ENCODE peak calls at places on chromosomes 13 and 19, in eight cellular contexts. I, L, R, T, F, K, V and J are unnamed samples.

GRCh38 chr13:60577761-60578160 is 180.7 kb downstream of the TDRD3 start:
- DNase-seq in I (no peak), L (no peak), R (no peak), T (no peak), F (no peak), K (no peak), V (no peak), J (no peak)

GRCh38 chr13:39765801-39766463 is 110.5 kb downstream of the COG6 start:
- DNase-seq in I (peak), L (peak), R (peak), T (no peak), F (peak), K (peak), V (no peak), J (no peak)

GRCh38 chr13:33281951-33282595 is 3.5 kb downstream of the STARD13 start:
- DNase-seq in I (peak), L (no peak), R (no peak), T (no peak), F (peak), K (no peak), V (no peak), J (no peak)

GRCh38 chr13:28611654-28612131 is 47.2 kb upstream of the POMP start:
- DNase-seq in I (no peak), L (no peak), R (no peak), T (no peak), F (peak), K (no peak), V (no peak), J (no peak)

GRCh38 chr13:51050021-51050886 is 60.8 kb downstream of the C13orf42 start:
- DNase-seq in I (no peak), L (no peak), R (no peak), T (peak), F (no peak), K (no peak), V (no peak), J (no peak)

GRCh38 chr19:18507727-18508440 is 14.0 kb downstream of the ELL start:
- DNase-seq in I (no peak), L (no peak), R (no peak), T (no peak), F (peak), K (peak), V (no peak), J (no peak)

GRCh38 chr19:4597278-4597974 is 37.9 kb upstream of the SEMA6B start:
- DNase-seq in I (no peak), L (no peak), R (peak), T (no peak), F (no peak), K (no peak), V (no peak), J (peak)

GRCh38 chr13:102972191-102972590 is 94.0 kb downstream of the SLC10A2 start:
- DNase-seq in I (no peak), L (no peak), R (no peak), T (no peak), F (peak), K (no peak), V (no peak), J (no peak)

GRCh38 chr19:5935473-5936307 is 21.6 kb downstream of the CAPS start:
- DNase-seq in I (no peak), L (no peak), R (no peak), T (no peak), F (peak), K (no peak), V (no peak), J (no peak)

GRCh38 chr19:48625891-48626327 is 6.6 kb downstream of the SPHK2 start:
- DNase-seq in I (no peak), L (no peak), R (no peak), T (no peak), F (no peak), K (no peak), V (no peak), J (no peak)

GRCh38 chr13:105569816-105570215 is 965.6 kb downstream of the EFNB2 start:
- DNase-seq in I (no peak), L (no peak), R (no peak), T (no peak), F (no peak), K (no peak), V (no peak), J (no peak)

GRCh38 chr13:97879646-97880297 is 73.7 kb upstream of the IPO5 start:
- DNase-seq in I (peak), L (no peak), R (no peak), T (peak), F (peak), K (no peak), V (no peak), J (no peak)

GRCh38 chr13:94416454-94417080 is 62.9 kb downstream of the DCT start:
- DNase-seq in I (peak), L (peak), R (peak), T (no peak), F (no peak), K (no peak), V (no peak), J (no peak)

GRCh38 chr13:97288486-97288900 is 66.4 kb downstream of the MBNL2 start:
- DNase-seq in I (no peak), L (no peak), R (no peak), T (no peak), F (no peak), K (no peak), V (no peak), J (no peak)

GRCh38 chr19:15293751-15294505 is 38.4 kb downstream of the BRD4 start:
- DNase-seq in I (peak), L (no peak), R (no peak), T (peak), F (peak), K (no peak), V (no peak), J (no peak)

GRCh38 chr19:29843180-29844051 is 31.6 kb downstream of the CCNE1 start:
- DNase-seq in I (no peak), L (no peak), R (peak), T (no peak), F (peak), K (peak), V (no peak), J (no peak)

GRCh38 chr19:56725829-56726424 is 54.4 kb upstream of the ZNF835 start:
- DNase-seq in I (no peak), L (no peak), R (no peak), T (no peak), F (peak), K (no peak), V (no peak), J (no peak)

GRCh38 chr13:40388617-40389016 is 277.8 kb downstream of the FOXO1 start:
- DNase-seq in I (no peak), L (no peak), R (no peak), T (no peak), F (peak), K (no peak), V (peak), J (peak)

GRCh38 chr13:34310539-34310938 is 492.6 kb downstream of the RFC3 start:
- DNase-seq in I (no peak), L (no peak), R (no peak), T (no peak), F (no peak), K (no peak), V (no peak), J (no peak)

GRCh38 chr13:96141032-96141431 is 51.1 kb downstream of the HS6ST3 start:
- DNase-seq in I (peak), L (no peak), R (no peak), T (no peak), F (peak), K (no peak), V (no peak), J (no peak)
- TF ChIP-seq CTCF in I (peak), L (no peak), R (peak), T (peak), F (no peak), K (peak), V (no peak), J (no peak)

GRCh38 chr19:2782936-2783780 is at the start of gene SGTA:
- DNase-seq in I (peak), L (peak), R (peak), T (peak), F (peak), K (peak), V (peak), J (peak)
- TF ChIP-seq CTCF in I (peak), L (peak), R (peak), T (peak), F (peak), K (peak), V (peak), J (peak)

DNA sequence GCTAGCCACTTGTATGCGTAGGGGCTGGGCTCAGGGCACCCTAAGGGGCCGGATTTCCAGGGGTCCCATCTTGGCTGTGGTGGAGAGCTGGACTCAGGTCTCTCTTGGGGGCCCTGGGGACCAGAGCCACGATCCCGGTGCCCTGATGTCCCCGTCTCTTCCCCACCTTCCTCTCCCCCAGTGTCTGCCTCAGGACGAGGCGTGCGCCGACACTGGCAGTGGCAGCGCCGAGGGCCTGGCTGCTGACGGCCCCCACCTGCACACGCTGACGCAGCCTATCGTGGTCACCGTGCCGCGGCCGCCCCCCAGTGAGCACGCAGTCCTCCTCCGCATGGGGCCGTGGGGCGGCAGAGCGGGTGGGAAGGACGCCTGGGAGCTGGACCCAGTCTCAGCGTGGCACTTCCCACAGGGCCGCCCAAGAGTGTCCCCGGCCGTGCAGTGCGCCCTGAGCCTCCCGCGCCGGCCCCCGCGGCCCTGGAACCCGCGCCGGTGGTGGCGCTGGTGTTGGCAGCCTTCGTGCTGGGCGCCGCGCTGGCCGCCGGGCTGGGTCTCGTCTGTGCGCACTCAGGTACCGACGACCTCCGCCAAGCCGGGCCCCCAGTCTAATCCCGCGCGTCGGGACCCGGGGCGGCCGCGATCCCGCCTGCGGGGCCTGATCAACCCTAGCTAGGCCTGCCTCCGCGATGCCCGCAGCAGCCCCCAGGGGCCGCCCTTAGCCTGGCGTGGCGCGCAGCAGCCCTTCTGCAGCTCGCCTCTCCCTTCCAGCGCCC is 2.7 kb upstream of the SNAPC2 start:
- DNase-seq in I (no peak), L (peak), R (peak), T (no peak), F (peak), K (peak), V (peak), J (peak)
- TF ChIP-seq CTCF in I (no peak), L (no peak), R (peak), T (peak), F (peak), K (peak), V (peak), J (peak)

DNA sequence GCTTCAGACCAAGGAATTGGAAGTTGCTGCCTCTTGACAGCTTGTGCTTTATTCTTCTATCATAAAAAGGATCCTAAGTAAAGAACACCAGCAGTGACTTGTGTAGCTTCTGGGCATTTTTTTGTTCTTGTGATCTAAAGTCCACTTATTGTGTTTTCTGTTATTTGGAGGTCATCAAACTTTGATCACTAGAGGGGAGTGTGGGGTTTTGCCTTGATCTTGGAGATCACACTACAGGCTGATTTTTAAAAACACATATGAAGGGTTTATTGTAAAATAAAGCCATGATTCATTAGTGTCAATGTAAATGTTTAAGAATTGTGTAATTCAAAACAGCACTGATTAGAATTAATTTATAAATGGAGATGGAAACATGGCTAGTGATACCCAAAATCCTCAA is 328.7 kb upstream of the EDNRB start:
- DNase-seq in I (no peak), L (no peak), R (no peak), T (no peak), F (no peak), K (no peak), V (no peak), J (no peak)
- TF ChIP-seq CTCF in I (no peak), L (no peak), R (no peak), T (no peak), F (no peak), K (no peak), V (no peak), J (no peak)

DNA sequence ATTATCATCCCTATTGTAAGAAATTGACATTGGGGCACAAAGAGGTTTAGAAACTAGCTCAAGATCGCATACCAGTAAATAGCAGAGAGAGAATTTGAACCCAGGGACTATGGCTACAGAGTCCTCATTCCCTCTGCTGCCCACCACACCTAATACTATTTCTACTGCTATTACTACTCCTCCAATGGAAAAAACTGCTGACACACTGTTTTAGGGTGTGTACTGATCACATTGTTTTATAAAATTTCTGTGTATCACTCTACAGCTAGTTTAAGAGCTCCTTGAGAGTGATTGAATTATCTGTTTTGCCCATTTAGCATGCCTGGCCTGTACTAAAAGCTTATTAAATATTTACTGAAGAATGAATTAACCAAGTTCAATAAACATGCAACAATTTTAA is 552.4 kb downstream of the GPC5 start:
- DNase-seq in I (no peak), L (no peak), R (no peak), T (no peak), F (no peak), K (no peak), V (no peak), J (no peak)
- TF ChIP-seq CTCF in I (no peak), L (no peak), R (no peak), T (no peak), F (no peak), K (no peak), V (no peak), J (no peak)

DNA sequence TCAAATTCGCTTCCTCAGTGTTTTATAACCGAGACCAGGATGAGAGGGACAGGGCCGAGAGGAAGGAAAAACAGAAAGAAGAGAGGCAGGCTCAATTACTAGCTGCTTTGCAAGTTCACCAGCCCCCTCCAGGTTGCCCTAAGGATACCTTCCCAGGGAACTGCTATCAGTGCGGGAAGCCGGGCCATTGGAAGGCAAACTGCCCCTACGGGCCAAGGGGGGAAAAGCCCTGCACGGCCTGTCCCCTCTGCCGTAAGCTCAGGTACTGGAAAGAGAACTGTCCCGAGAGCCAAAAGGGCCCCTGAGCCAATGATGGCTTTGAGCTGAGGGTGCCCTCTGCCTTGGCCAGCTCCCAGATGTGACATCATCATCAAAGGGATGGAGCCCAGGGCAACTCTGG is 3.2 kb upstream of the ERVV-1 start:
- DNase-seq in I (no peak), L (no peak), R (no peak), T (no peak), F (no peak), K (no peak), V (no peak), J (no peak)
- TF ChIP-seq CTCF in I (no peak), L (no peak), R (no peak), T (no peak), F (no peak), K (no peak), V (no peak), J (no peak)

DNA sequence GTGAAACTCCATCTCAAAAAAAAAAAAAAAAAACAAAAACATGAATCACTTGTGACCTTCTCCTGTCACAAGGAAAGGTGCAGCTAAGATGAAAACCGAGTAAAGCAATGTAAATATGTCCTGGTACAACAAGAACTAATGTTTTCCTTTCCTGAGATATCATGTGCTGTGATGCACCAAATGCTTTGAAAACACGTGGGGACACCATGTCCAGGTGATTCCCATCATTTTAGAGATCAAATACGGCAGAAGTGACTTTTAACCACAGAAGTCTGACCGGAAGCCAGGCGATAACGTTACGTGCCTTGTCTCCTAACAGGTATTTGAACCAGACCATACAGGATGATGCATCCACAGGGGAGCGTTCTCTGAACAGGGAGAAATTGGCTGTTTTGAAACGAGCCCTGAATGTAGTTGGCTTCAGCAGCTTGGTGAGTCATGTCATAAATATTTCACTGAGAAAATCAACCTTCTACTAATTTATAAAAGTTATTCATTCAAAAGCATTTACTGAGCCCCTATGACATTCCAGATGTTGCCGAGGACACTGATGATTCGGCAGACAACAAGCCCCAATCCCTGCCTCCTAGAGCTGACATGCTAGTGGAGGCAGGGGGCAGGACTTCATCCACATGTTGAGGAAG is 328.1 kb downstream of the MYO16 start:
- DNase-seq in I (peak), L (no peak), R (no peak), T (peak), F (peak), K (no peak), V (no peak), J (no peak)
- TF ChIP-seq CTCF in I (no peak), L (no peak), R (no peak), T (peak), F (no peak), K (no peak), V (no peak), J (no peak)

DNA sequence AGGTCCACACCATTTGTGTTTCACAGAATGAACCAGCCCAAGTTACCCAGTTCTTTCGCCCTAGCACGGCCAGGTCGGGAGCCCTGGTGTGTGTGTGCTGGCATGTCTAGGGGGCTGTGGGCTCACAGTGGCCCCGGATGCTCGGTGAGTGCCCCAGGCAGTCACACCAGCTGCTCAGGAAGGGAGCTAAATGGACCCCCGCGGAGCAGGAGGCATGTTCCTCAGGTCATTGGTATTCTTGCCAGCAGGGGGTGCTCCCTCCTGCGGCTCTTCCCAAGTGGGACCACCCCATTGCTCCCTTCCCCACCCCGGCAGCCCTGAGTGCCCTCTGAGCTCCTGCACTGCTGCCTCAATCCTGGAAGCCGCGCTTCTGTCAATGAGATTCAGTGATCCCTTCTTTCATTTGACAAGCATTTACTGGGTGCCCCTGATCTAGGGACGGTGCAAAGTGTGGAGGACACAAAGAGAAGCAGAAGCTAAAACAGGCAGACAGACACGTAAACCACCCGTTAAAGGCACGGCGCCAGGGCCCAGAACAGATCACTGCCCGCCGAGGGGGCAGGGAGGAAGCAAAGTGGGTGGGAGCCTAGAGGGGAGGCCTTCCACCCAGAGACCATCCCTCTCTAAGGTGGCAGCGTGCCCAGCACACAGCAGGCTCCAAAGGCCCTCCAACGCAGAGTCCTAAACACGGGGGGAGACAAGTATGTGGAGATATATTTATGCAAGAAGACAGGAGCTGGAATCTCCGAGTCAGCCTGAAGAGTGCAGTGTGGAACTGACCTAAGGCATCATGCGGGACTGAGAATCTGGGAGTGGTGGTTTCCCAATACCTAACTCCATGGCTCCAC is 5.2 kb upstream of the ADPRHL1 start:
- DNase-seq in I (no peak), L (peak), R (peak), T (peak), F (no peak), K (no peak), V (no peak), J (no peak)
- TF ChIP-seq CTCF in I (peak), L (peak), R (peak), T (peak), F (peak), K (peak), V (no peak), J (no peak)

GRCh38 chr19:47497821-47498520 is 14.0 kb upstream of the KPTN start:
- DNase-seq in I (no peak), L (no peak), R (no peak), T (no peak), F (no peak), K (no peak), V (no peak), J (no peak)
- TF ChIP-seq CTCF in I (no peak), L (no peak), R (no peak), T (no peak), F (no peak), K (no peak), V (no peak), J (no peak)